ENCODE peak calls at places on chromosome 12, in ten cellular contexts. N, P, R, I, X, M, A, E, W and L are unnamed samples. For H3K27me3, H3K4me1 and H3K9me3, the result is how much of the 10 kb centered on the place peaks cover.

GRCh38 chr12:55934343-55934742 is 3.4 kb downstream of the DGKA start:
- DNase-seq in N (no peak), P (no peak), R (no peak), I (no peak), X (no peak), M (no peak), A (no peak), E (no peak), W (no peak), L (no peak)

GRCh38 chr12:69500631-69501030 is 30.4 kb downstream of the FRS2 start:
- DNase-seq in N (no peak), P (no peak), R (no peak), I (no peak), X (no peak), M (no peak), A (no peak), E (no peak), W (no peak), L (no peak)

GRCh38 chr12:57590892-57591566 is at the start of gene PIP4K2C:
- DNase-seq in N (peak), P (peak), R (peak), I (peak), X (peak), M (peak), A (peak), E (peak), W (peak), L (peak)

GRCh38 chr12:98973395-98973794 is 328.3 kb downstream of the APAF1 start:
- DNase-seq in N (no peak), P (no peak), R (no peak), I (no peak), X (no peak), M (no peak), A (no peak), E (no peak), W (no peak), L (no peak)

GRCh38 chr12:24943947-24944597 is 4.8 kb downstream of the BCAT1 start:
- DNase-seq in N (no peak), P (no peak), R (no peak), I (no peak), X (no peak), M (no peak), A (no peak), E (no peak), W (no peak), L (no peak)

GRCh38 chr12:1595026-1595561 is 713 bp upstream of the FBXL14 start:
- DNase-seq in N (peak), P (peak), R (no peak), I (peak), X (no peak), M (no peak), A (no peak), E (no peak), W (peak), L (peak)

GRCh38 chr12:66620026-66620425 is 58.9 kb downstream of the GRIP1 start:
- DNase-seq in N (no peak), P (no peak), R (no peak), I (no peak), X (no peak), M (no peak), A (no peak), E (no peak), W (no peak), L (no peak)

GRCh38 chr12:12408265-12408690 is 51.4 kb downstream of the BORCS5 start:
- DNase-seq in N (no peak), P (no peak), R (no peak), I (no peak), X (no peak), M (no peak), A (no peak), E (no peak), W (no peak), L (no peak)

GRCh38 chr12:118420673-118421072 is 44.3 kb downstream of the SUDS3 start:
- DNase-seq in N (no peak), P (no peak), R (no peak), I (no peak), X (no peak), M (no peak), A (no peak), E (no peak), W (no peak), L (no peak)

GRCh38 chr12:116360579-116361403 is 83.3 kb upstream of the MED13L start:
- DNase-seq in N (no peak), P (no peak), R (no peak), I (no peak), X (no peak), M (no peak), A (no peak), E (no peak), W (no peak), L (no peak)

GRCh38 chr12:132275110-132275531 is 54.3 kb downstream of the GALNT9 start:
- DNase-seq in N (no peak), P (no peak), R (no peak), I (peak), X (peak), M (no peak), A (no peak), E (no peak), W (peak), L (peak)

GRCh38 chr12:48105321-48105866 is 485 bp downstream of the SENP1 start:
- DNase-seq in N (no peak), P (no peak), R (peak), I (peak), X (no peak), M (no peak), A (no peak), E (no peak), W (peak), L (peak)

GRCh38 chr12:46847001-46847400 is 21.2 kb upstream of the SLC38A4 start:
- DNase-seq in N (no peak), P (no peak), R (no peak), I (no peak), X (no peak), M (no peak), A (no peak), E (no peak), W (no peak), L (no peak)

GRCh38 chr12:71551529-71551928 is 111.9 kb downstream of the LGR5 start:
- DNase-seq in N (no peak), P (no peak), R (no peak), I (no peak), X (no peak), M (no peak), A (no peak), E (no peak), W (peak), L (no peak)

GRCh38 chr12:11727133-11727664 is 77.7 kb downstream of the ETV6 start:
- DNase-seq in N (no peak), P (no peak), R (peak), I (no peak), X (no peak), M (no peak), A (no peak), E (no peak), W (no peak), L (no peak)

GRCh38 chr12:19045421-19045820 is 84.1 kb upstream of the PLEKHA5 start:
- DNase-seq in N (no peak), P (no peak), R (no peak), I (no peak), X (no peak), M (no peak), A (no peak), E (no peak), W (no peak), L (no peak)

DNA sequence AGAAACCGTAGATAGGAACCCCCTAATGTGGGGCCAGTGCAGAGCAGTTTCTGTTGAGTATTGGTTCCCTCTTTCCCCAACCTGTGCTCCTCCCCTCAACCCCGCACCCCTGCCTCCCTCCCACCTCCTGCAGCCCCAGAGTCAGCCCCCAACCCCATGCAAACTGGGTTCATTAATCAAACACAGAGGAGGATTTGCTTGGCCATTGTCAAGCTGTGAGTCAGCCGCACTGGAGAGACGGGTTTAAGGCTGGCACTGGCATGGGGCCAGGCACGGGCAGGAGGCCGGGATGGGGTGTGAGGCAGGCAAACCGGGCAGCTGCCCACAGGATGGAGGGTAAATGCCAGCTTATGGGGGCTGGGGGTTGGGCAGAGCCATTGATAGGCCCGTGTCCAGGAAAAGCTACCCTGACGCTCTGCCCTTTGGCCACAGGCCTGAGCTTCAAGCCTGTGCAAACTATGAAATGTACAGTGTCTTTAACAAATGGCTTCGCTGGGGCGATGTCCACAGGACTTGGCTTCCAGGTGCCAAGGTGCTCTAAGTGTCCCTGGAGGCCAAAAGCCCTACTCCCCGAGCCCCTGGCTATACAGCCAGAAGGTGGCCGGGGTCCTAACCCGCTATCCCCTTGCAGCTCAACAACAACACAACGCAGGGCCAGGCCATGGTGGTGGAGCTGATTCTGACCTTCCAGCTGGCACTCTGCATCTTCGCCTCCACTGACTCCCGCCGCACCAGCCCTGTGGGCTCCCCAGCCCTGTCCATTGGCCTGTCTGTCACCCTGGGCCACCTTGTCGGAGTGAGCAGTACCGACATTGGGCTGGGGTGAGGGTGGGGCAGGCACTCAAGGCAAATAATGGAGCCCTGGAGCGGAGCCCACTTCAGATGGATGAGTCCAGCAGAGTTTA is 1.4 kb downstream of the AQP5 start:
- DNase-seq in N (peak), P (no peak), R (no peak), I (no peak), X (peak), M (no peak), A (peak), E (no peak), W (peak), L (peak)
- H3K27me3 ChIP-seq in N (under half), P (under half), R (under half), I (under half), X (under half), M (under half), A (half or more), E (under half), W (half or more), L (under half)

GRCh38 chr12:53993397-53994267 is 6.3 kb upstream of the HOXC9 start:
- DNase-seq in N (no peak), P (no peak), R (no peak), I (no peak), X (no peak), M (no peak), A (no peak), E (no peak), W (no peak), L (no peak)
- H3K4me1 ChIP-seq in N (under half), P (under half), R (under half), I (under half), X (under half), M (under half), A (under half), E (under half), W (under half), L (under half)

GRCh38 chr12:34295366-34296142 is 273.3 kb downstream of the ALG10 start:
- DNase-seq in N (no peak), P (peak), R (no peak), I (no peak), X (no peak), M (peak), A (peak), E (no peak), W (no peak), L (no peak)
- H3K9me3 ChIP-seq in N (under half), P (under half), R (under half), I (under half), X (half or more), M (under half), A (under half), E (under half), W (under half), L (under half)

GRCh38 chr12:106130474-106131113 is 8.2 kb downstream of the NUAK1 start:
- DNase-seq in N (no peak), P (no peak), R (no peak), I (no peak), X (no peak), M (no peak), A (no peak), E (no peak), W (no peak), L (no peak)
- H3K27me3 ChIP-seq in N (under half), P (under half), R (under half), I (under half), X (under half), M (under half), A (under half), E (under half), W (under half), L (under half)

DNA sequence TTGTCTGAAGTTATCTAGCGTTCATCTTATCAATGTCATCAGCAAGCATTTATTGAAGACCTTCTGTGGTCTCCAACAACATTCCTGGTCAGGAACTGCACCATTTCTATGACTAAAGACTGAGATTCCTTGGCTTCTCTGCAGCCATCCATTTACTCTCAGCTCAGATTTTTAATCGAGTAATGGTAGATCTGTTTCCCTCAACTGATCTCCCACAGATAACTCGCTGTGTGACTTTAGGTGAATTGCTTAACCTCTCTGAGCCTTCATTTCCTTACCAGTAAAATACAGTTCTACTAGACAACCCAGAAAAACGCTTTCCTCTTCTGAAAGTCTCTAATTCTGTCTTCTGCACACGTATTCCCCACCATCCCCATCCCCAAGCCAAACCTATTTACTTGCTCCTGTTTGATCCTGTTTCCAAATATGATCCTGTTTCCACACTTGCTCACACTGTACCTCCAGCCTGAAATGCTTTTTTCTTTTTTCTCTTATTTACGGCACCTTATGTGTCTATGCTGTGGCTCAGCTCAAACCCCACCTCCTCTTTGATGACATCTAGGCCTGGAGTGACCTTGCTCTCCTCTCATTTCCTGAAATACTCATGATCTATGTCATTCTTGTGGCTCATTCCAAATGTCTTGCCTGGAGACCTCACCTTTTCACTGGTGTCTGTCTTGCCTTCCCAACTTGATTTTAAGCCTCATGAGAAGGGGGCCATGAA is 21.8 kb downstream of the PLXNC1 start:
- DNase-seq in N (no peak), P (no peak), R (no peak), I (no peak), X (no peak), M (no peak), A (no peak), E (no peak), W (no peak), L (no peak)
- H3K4me1 ChIP-seq in N (under half), P (under half), R (under half), I (under half), X (under half), M (under half), A (under half), E (under half), W (under half), L (under half)

DNA sequence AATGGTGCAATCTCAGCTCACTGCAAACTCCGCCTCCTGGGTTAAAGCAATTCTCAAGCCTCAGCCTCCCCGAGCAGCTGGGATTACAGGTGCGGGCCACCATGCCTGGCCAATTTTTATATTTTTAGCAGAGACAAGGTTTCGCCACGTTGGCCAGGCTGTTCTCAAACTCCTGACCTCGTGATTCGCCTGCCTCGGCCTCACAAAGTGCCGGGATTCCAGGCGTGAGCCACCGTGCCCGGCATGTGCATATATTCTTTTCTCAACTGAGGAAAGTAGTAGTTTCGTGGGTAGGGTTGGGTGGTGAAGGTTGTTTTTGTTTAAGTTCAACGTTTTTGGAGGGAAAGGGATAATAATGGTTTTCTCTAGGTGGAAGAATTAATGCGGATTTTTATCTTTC is 94.2 kb upstream of the CEP83 start:
- DNase-seq in N (no peak), P (no peak), R (no peak), I (no peak), X (no peak), M (no peak), A (no peak), E (no peak), W (no peak), L (no peak)
- H3K9me3 ChIP-seq in N (under half), P (under half), R (under half), I (under half), X (under half), M (under half), A (under half), E (under half), W (under half), L (under half)